ENCODE peak calls at places on chromosomes 7 and 10, in six cellular contexts. T is heart left ventricle, S is PC-3, W is pancreas, K is body of pancreas, Z is astrocyte. F is an unnamed sample.
A peak's percentile ranks its signal among the peaks of the same experiment; 100 is the strongest.

GRCh38 chr10:68202965-68203358 is 29.0 kb downstream of the ATOH7 start:
- DNase-seq in Z (peak; percentile 72), W (no peak), S (peak; percentile 79), T (no peak), K (no peak), F (no peak)

GRCh38 chr10:33982995-33983394 is 648.5 kb upstream of the NRP1 start:
- DNase-seq in W (no peak), S (peak; percentile 69), T (no peak), Z (peak; percentile 33), K (no peak), F (no peak)

GRCh38 chr10:121900443-121901174 is 27.2 kb downstream of the ATE1 start:
- DNase-seq in K (peak; percentile 31), W (peak; percentile 10), S (peak; percentile 72), Z (peak; percentile 23), T (no peak), F (no peak)

GRCh38 chr7:132757778-132758177 is 181.5 kb upstream of the PLXNA4 start:
- DNase-seq in Z (peak; percentile 62), T (no peak), K (no peak), S (no peak), W (no peak), F (no peak)

GRCh38 chr10:122461729-122462532 is 578 bp downstream of the HTRA1 start:
- DNase-seq in S (peak; percentile 15), Z (no peak), T (peak; percentile 39), W (peak; percentile 52), K (peak; percentile 68), F (no peak)

GRCh38 chr7:129665013-129665401 is 53.5 kb downstream of the NRF1 start:
- DNase-seq in T (peak; percentile 37), W (no peak), K (peak; percentile 22), S (peak; percentile 96), Z (peak; percentile 96), F (no peak)

GRCh38 chr7:27143022-27143949 is at the start of gene HOXA5:
- DNase-seq in S (no peak), Z (peak; percentile 92), K (peak; percentile 41), W (no peak), T (no peak), F (peak; percentile 84)

GRCh38 chr7:66321283-66321682 is 116.1 kb downstream of the TPST1 start:
- DNase-seq in S (peak; percentile 10), K (no peak), W (peak; percentile 13), T (no peak), Z (no peak), F (no peak)

DNA sequence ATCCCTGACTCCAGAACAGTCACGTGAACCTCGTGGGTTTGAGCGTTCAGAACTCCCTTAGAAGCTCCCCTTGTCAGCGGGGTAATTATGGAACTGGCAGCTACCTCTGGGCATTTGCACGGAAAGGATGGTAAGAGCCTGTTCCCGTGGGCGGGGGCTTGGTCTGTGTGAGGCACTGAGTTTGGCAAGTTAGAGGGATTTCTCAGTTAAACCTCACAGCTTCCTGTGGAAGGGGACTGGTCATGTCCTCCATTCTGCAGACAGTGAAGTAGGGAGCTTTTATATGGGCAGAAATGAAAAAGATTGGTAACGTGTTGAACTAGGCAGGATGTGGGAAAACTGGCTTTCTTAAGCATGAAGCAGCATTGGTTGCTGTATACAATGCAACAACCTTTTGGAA is 16.0 kb downstream of the PALD1 start:
- DNase-seq in S (no peak), W (no peak), Z (no peak), T (no peak), K (no peak), F (no peak)
- H3K4me3 ChIP-seq in S (no peak overlapping the region), W (no peak overlapping the region), Z (no peak overlapping the region), T (no peak overlapping the region), K (no peak overlapping the region), F (no peak overlapping the region)

GRCh38 chr10:70508912-70509366 is 30.4 kb downstream of the PALD1 start:
- DNase-seq in S (no peak), T (peak; percentile 74), Z (no peak), W (no peak), K (peak; percentile 27), F (peak; percentile 50)
- H3K4me1 ChIP-seq in S (no peaks in the 10 kb centered on the region), T (peaks cover 54% of the 10 kb centered on the region), Z (peaks cover 8% of the 10 kb centered on the region), W (peaks cover 4% of the 10 kb centered on the region), K (peaks cover 24% of the 10 kb centered on the region), F (peaks cover 44% of the 10 kb centered on the region)

DNA sequence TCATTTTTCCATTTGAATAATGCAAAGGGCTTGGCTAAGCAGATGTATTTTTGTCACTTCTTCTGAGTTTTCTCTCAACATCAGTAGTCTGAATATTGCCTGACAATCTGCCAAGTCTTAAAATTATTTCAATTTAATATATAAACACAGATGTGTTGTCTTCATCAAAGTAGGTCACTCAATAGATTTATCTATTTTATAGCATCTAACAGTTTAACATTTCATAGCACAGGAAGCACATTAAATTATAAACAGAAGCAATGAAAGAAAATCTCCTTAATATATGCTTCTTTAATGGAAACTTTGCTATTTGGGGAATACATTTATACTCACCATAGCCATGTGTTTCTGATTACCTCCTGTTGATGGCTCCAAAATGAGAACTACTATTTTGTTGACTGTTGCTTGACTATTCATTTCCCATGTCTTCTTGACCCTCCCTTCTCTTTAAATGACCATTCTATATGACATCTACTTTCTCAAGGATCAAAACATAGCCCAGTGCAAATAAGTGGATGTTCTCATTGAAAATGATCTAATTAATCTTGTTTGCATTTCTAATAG is 4.6 kb downstream of the CPED1 start:
- DNase-seq in Z (no peak), W (no peak), K (no peak), T (no peak), S (no peak), F (no peak)
- H3K4me3 ChIP-seq in Z (no peak overlapping the region), W (no peak overlapping the region), K (no peak overlapping the region), T (no peak overlapping the region), S (no peak overlapping the region), F (no peak overlapping the region)

GRCh38 chr7:25995216-25995615 is 156.8 kb upstream of the NFE2L3 start:
- DNase-seq in Z (no peak), W (no peak), T (no peak), S (no peak), K (peak; percentile 36), F (no peak)
- H3K4me1 ChIP-seq in Z (no peaks in the 10 kb centered on the region), W (peaks cover 34% of the 10 kb centered on the region), T (no peaks in the 10 kb centered on the region), S (no peaks in the 10 kb centered on the region), K (peaks cover 47% of the 10 kb centered on the region), F (no peaks in the 10 kb centered on the region)

DNA sequence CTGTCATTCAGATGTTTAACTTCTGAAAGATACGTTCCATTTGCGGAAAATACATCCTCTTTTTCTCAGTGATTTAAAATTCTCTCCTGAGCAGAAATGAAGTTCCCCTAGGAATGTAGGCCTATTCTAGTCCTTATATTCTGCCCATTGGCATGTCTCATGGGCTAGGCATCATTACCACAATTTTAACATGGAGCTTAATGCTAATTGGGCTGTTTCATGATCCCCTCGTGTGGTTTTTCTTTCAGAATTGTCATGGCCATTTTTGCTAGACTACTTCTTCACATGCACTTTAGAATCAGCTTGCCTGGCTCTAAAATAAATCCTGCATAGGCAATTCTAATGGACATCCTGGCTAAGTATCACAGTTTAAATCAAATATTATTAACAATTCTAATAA is 1.0 kb downstream of the TMEM176B start:
- DNase-seq in T (no peak), Z (no peak), K (no peak), S (no peak), W (no peak), F (no peak)
- H3K4me3 ChIP-seq in T (peak overlapping the region; percentile 43), Z (no peak overlapping the region), K (no peak overlapping the region), S (no peak overlapping the region), W (peak overlapping the region; percentile 64), F (peak overlapping the region; percentile 84)

GRCh38 chr7:130939285-130940095 is 205.5 kb upstream of the KLF14 start:
- DNase-seq in K (no peak), S (peak; percentile 24), Z (no peak), T (no peak), W (no peak), F (no peak)
- H3K4me1 ChIP-seq in K (peaks cover 44% of the 10 kb centered on the region), S (peaks cover 45% of the 10 kb centered on the region), Z (peaks cover 28% of the 10 kb centered on the region), T (peaks cover 78% of the 10 kb centered on the region), W (peaks cover 13% of the 10 kb centered on the region), F (peaks cover 28% of the 10 kb centered on the region)